ENCODE peak calls at places on chromosomes 7 and 10, in five cellular contexts. Q, H, N, S and W are unnamed samples.

GRCh38 chr10:11397980-11398580 is 213.4 kb downstream of the USP6NL start:
- DNase-seq in Q (no peak), H (no peak), N (no peak), S (no peak), W (no peak)

GRCh38 chr7:42238709-42239395 is 1.8 kb upstream of the GLI3 start:
- DNase-seq in S (no peak), Q (no peak), N (no peak), H (peak), W (no peak)

GRCh38 chr7:76206633-76207032 is 4.9 kb downstream of the SRRM3 start:
- DNase-seq in Q (no peak), N (no peak), H (no peak), S (no peak), W (no peak)

GRCh38 chr10:100625821-100626220 is 90.1 kb downstream of the HIF1AN start:
- DNase-seq in S (no peak), N (no peak), H (no peak), Q (no peak), W (no peak)

GRCh38 chr10:105503714-105504113 is 862.6 kb downstream of the SORCS3 start:
- DNase-seq in Q (no peak), N (no peak), H (no peak), S (no peak), W (no peak)

GRCh38 chr7:141198191-141198958 is 124.5 kb downstream of the TMEM178B start:
- DNase-seq in N (no peak), H (no peak), Q (no peak), S (no peak), W (no peak)

GRCh38 chr7:151007469-151007898 is 16.7 kb downstream of the NOS3 start:
- DNase-seq in S (no peak), N (no peak), H (no peak), Q (no peak), W (no peak)

GRCh38 chr10:77550378-77550777 is 87.2 kb downstream of the KCNMA1 start:
- DNase-seq in Q (no peak), S (no peak), N (no peak), H (no peak), W (no peak)

GRCh38 chr7:141674702-141675101 is 27.3 kb downstream of the DENND11 start:
- DNase-seq in S (no peak), Q (no peak), H (no peak), N (no peak), W (no peak)

GRCh38 chr7:76372984-76373833 is 14.4 kb upstream of the YWHAG start:
- DNase-seq in H (peak), Q (no peak), S (no peak), N (no peak), W (no peak)

GRCh38 chr7:85186083-85186520 is 754 bp downstream of the SEMA3D start:
- DNase-seq in Q (no peak), N (peak), S (peak), H (no peak), W (no peak)

GRCh38 chr10:60139798-60140566 is 233.6 kb upstream of the CCDC6 start:
- DNase-seq in N (no peak), H (no peak), S (peak), Q (no peak), W (no peak)

GRCh38 chr10:106311590-106311989 is 852.9 kb downstream of the SORCS1 start:
- DNase-seq in Q (no peak), H (no peak), N (peak), S (no peak), W (no peak)

GRCh38 chr10:99393036-99393435 is 37.4 kb downstream of the GOT1 start:
- DNase-seq in N (no peak), S (no peak), Q (no peak), H (no peak), W (no peak)

GRCh38 chr10:1939016-1939415 is 201.7 kb upstream of the ADARB2 start:
- DNase-seq in H (no peak), Q (no peak), N (no peak), S (no peak), W (no peak)

DNA sequence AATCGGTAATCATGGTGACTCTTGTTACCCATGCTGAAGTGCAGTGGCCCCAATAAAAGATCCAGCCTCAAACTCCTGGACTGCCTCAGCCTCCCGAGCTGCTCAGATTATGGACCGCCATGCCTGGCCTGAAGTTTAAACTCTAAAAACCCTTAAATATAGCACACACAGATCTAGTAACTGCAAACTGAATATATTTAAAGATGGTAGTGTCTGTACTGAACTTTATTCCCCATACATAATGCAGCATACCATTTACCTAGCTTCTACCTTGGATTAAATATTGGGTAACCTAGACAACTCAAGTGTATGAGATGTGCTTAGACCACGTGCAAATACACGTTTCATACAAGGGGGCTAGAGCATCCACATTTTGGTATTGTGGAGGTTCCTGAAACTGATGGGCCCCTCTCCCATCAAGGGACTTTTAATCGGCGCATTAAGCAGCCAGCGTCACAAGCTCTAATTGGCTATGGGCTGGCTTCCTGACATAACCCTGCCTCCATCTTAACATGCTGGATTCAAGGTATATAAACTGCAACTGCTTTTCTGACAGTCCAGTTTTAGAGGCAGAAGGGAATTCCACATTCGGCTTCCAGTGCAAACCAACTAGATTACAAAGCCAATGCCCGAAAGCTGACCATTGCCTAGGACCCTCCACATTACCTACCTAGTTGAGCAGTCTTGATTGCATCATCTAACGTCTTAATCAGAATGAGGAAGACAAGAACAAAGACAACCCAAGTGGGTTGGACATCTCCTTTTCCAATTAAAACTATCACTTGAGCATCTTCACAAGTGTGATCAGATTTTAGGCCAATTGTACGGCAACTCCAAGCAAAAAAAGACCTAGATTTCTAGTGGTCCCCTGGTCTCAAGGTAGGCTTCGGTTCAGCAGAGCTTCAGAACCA is 12.9 kb downstream of the HNRNPA2B1 start:
- DNase-seq in H (no peak), S (no peak), Q (no peak), N (no peak), W (no peak)
- TF ChIP-seq POLR2A in H (no peak), S (no peak), Q (no peak), N (no peak), W (peak)

GRCh38 chr10:43120948-43121290 is 17.3 kb upstream of the CSGALNACT2 start:
- DNase-seq in H (no peak), Q (no peak), S (no peak), N (no peak), W (no peak)
- TF ChIP-seq POLR2A in H (no peak), Q (no peak), S (no peak), N (no peak), W (peak)

GRCh38 chr10:92573798-92574544 is at the start of gene IDE:
- DNase-seq in N (peak), Q (peak), H (peak), S (peak), W (peak)
- TF ChIP-seq POLR2A in N (peak), Q (no peak), H (peak), S (peak), W (peak)

DNA sequence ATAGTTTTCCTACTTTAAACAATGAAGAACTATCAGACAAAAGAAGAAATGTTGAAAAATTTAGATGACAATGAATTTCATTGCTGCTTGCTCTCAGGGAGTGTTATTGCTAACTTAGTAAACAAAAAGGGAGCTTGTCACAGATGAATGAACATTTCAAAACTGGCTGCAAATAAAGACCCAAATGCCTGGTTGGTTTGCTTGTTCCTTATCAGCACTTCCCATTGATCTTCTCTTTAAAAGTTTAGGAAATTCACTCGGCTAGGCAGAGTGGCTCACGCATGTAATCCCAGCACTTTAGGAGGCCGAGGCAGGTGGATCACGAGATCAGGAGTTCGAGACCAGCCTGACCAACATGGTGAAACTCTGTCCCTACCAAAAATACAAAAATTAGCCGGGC is 167.2 kb downstream of the RAPGEF5 start:
- DNase-seq in S (no peak), N (no peak), Q (no peak), H (no peak), W (no peak)
- TF ChIP-seq POLR2A in S (no peak), N (no peak), Q (no peak), H (no peak), W (no peak)